ENCODE peak calls at places on chromosomes 16 and 17, in seven cellular contexts. V is neural progenitor cell, S is stomach, R is BE2C, I is cardiac fibroblast, Q is H9, W is suprapubic skin. T is an unnamed sample.

GRCh38 chr17:81256616-81257015 is 17.5 kb downstream of the NDUFAF8 start:
- DNase-seq in I (peak; percentile 33), Q (no peak), R (no peak), W (no peak), V (no peak), S (no peak), T (no peak)

GRCh38 chr17:7443499-7444485 is 1.1 kb upstream of the CHRNB1 start:
- DNase-seq in W (no peak), S (no peak), R (no peak), I (peak; percentile 44), Q (no peak), V (no peak), T (no peak)

GRCh38 chr17:42421479-42422332 is 1.4 kb downstream of the CAVIN1 start:
- DNase-seq in I (peak; percentile 67), Q (peak; percentile 57), S (peak; percentile 28), W (no peak), V (peak; percentile 59), R (no peak), T (no peak)

GRCh38 chr17:72516772-72517399 is 396.1 kb downstream of the SOX9 start:
- DNase-seq in R (peak; percentile 76), Q (no peak), I (peak; percentile 51), S (no peak), W (no peak), V (peak; percentile 48), T (no peak)

GRCh38 chr16:471353-472198 is 46.1 kb downstream of the RAB11FIP3 start:
- DNase-seq in V (peak; percentile 69), I (peak; percentile 11), Q (peak; percentile 87), W (no peak), S (no peak), R (peak; percentile 36), T (peak; percentile 53)

GRCh38 chr17:289409-289808 is 63.2 kb downstream of the RPH3AL start:
- DNase-seq in Q (no peak), S (no peak), W (peak; percentile 53), R (no peak), I (no peak), V (no peak), T (no peak)

GRCh38 chr17:5563451-5563850 is 20.9 kb downstream of the NLRP1 start:
- DNase-seq in W (no peak), I (peak; percentile 38), V (no peak), R (no peak), Q (no peak), S (no peak), T (no peak)

GRCh38 chr17:74736423-74737298 is at the start of gene RAB37:
- DNase-seq in R (peak; percentile 43), S (peak; percentile 54), Q (peak; percentile 94), W (no peak), I (peak; percentile 55), V (peak; percentile 74), T (no peak)

GRCh38 chr16:68283840-68284595 is 19.7 kb downstream of the SLC7A6 start:
- DNase-seq in Q (no peak), S (no peak), R (no peak), V (no peak), W (no peak), I (no peak), T (no peak)

GRCh38 chr16:424033-424622 is 1.3 kb upstream of the RAB11FIP3 start:
- DNase-seq in S (peak; percentile 35), R (peak; percentile 48), V (peak; percentile 12), W (no peak), I (peak; percentile 99), Q (no peak), T (no peak)

GRCh38 chr16:89615596-89616090 is 2.2 kb downstream of the DPEP1 start:
- DNase-seq in Q (peak; percentile 71), S (peak; percentile 47), W (no peak), R (peak; percentile 52), I (peak; percentile 26), V (peak; percentile 67), T (peak; percentile 70)

GRCh38 chr17:75910699-75911098 is 6.0 kb upstream of the MRPL38 start:
- DNase-seq in V (peak; percentile 54), W (no peak), R (no peak), Q (peak; percentile 75), S (peak; percentile 68), I (no peak), T (no peak)

GRCh38 chr17:77696720-77697460 is 261.6 kb upstream of the TNRC6C start:
- DNase-seq in I (no peak), Q (peak; percentile 76), S (no peak), R (no peak), W (peak; percentile 64), V (no peak), T (no peak)

GRCh38 chr17:71869833-71870545 is 250.8 kb upstream of the SOX9 start:
- DNase-seq in S (no peak), I (no peak), W (no peak), R (no peak), V (no peak), Q (no peak), T (no peak)

GRCh38 chr17:67171560-67171959 is 73.4 kb downstream of the HELZ start:
- DNase-seq in Q (no peak), R (no peak), V (no peak), S (no peak), I (no peak), W (no peak), T (no peak)

GRCh38 chr16:2973081-2973480 is 3.9 kb downstream of the PAQR4 start:
- DNase-seq in S (no peak), I (no peak), W (no peak), Q (no peak), V (no peak), R (no peak), T (no peak)

GRCh38 chr17:1471490-1471889 is 15.5 kb upstream of the CRK start:
- DNase-seq in I (no peak), W (no peak), V (no peak), S (no peak), R (no peak), Q (no peak), T (no peak)

GRCh38 chr16:30692381-30693074 is 6.4 kb upstream of the SRCAP start:
- DNase-seq in S (no peak), V (no peak), Q (peak; percentile 50), R (no peak), I (no peak), W (no peak), T (no peak)

GRCh38 chr16:10523025-10523424 is 57.4 kb downstream of the EMP2 start:
- DNase-seq in W (no peak), I (no peak), S (no peak), R (no peak), Q (no peak), V (no peak), T (no peak)

GRCh38 chr17:48483004-48483403 is 47.8 kb downstream of the HOXB1 start:
- DNase-seq in S (no peak), I (no peak), V (no peak), Q (no peak), W (no peak), R (no peak), T (no peak)

GRCh38 chr16:57751539-57752202 is 16.1 kb downstream of the KATNB1 start:
- DNase-seq in I (no peak), S (no peak), V (no peak), W (no peak), Q (no peak), R (no peak), T (no peak)

GRCh38 chr16:24580665-24581064 is 41.3 kb downstream of the RBBP6 start:
- DNase-seq in W (no peak), R (no peak), S (no peak), Q (no peak), I (peak; percentile 67), V (no peak), T (no peak)
- TF ChIP-seq CTCF in W (no peak), R (peak; percentile 36), S (no peak), Q (peak; percentile 27), I (peak; percentile 55), V (peak; percentile 16), T (no peak)

GRCh38 chr16:8853611-8854010 is 15.2 kb downstream of the CARHSP1 start:
- DNase-seq in R (no peak), Q (no peak), S (no peak), V (no peak), W (no peak), I (no peak), T (no peak)

GRCh38 chr16:8855972-8856371 is 12.8 kb downstream of the CARHSP1 start:
- DNase-seq in R (no peak), I (no peak), S (no peak), V (no peak), Q (no peak), W (no peak), T (no peak)

GRCh38 chr16:8853150-8853549 is 15.7 kb downstream of the CARHSP1 start:
- DNase-seq in Q (no peak), S (no peak), V (no peak), R (no peak), W (no peak), I (no peak), T (no peak)

GRCh38 chr16:8854298-8854948 is 14.4 kb downstream of the CARHSP1 start:
- DNase-seq in Q (no peak), S (no peak), W (no peak), I (no peak), V (no peak), R (no peak), T (no peak)

GRCh38 chr16:8855051-8855786 is 13.6 kb downstream of the CARHSP1 start:
- DNase-seq in I (no peak), V (no peak), W (no peak), S (no peak), Q (no peak), R (no peak), T (no peak)
- TF ChIP-seq CTCF in I (peak; percentile 32), V (no peak), W (no peak), S (no peak), Q (peak; percentile 56), R (peak; percentile 20), T (peak; percentile 34)

GRCh38 chr17:35089846-35090193 is 26.3 kb upstream of the RFFL start:
- DNase-seq in I (peak; percentile 33), R (peak; percentile 22), S (no peak), W (no peak), Q (peak; percentile 78), V (peak; percentile 27), T (no peak)
- TF ChIP-seq CTCF in I (peak; percentile 22), R (no peak), S (no peak), W (no peak), Q (no peak), V (no peak), T (no peak)

GRCh38 chr17:8572767-8573166 is 57.8 kb downstream of the MYH10 start:
- DNase-seq in I (peak; percentile 52), V (no peak), Q (no peak), R (no peak), W (no peak), S (no peak), T (no peak)
- TF ChIP-seq CTCF in I (peak; percentile 28), V (no peak), Q (no peak), R (peak; percentile 13), W (no peak), S (no peak), T (peak; percentile 44)

T was measured in neural crest cell.